ENCODE peak calls at places on chromosomes 6 and 20, in four cellular contexts. C, T, U and Z are unnamed samples.
A peak's percentile ranks its signal among the peaks of the same experiment; 100 is the strongest.

GRCh38 chr6:90315354-90315960 is 18.8 kb upstream of the BACH2 start:
- DNase-seq in C (no peak), T (no peak), U (no peak), Z (no peak)

GRCh38 chr6:106119526-106119925 is 33.4 kb downstream of the PRDM1 start:
- DNase-seq in C (no peak), T (no peak), U (no peak), Z (peak; percentile 82)

GRCh38 chr6:45724511-45724910 is 291.1 kb downstream of the CLIC5 start:
- DNase-seq in C (peak; percentile 69), T (peak; percentile 80), U (no peak), Z (no peak)

GRCh38 chr6:73074175-73074574 is 151.1 kb downstream of the KHDC1L start:
- DNase-seq in C (peak; percentile 21), T (peak; percentile 82), U (no peak), Z (no peak)

GRCh38 chr6:37426945-37427510 is 6.0 kb upstream of the CMTR1 start:
- DNase-seq in C (no peak), T (no peak), U (no peak), Z (no peak)

GRCh38 chr20:48578397-48579098 is 249.3 kb downstream of the PREX1 start:
- DNase-seq in C (no peak), T (no peak), U (no peak), Z (peak; percentile 43)

GRCh38 chr6:110446405-110446804 is 30.0 kb downstream of the SLC22A16 start:
- DNase-seq in C (peak; percentile 64), T (no peak), U (no peak), Z (no peak)

GRCh38 chr20:48629960-48630315 is 197.9 kb downstream of the PREX1 start:
- DNase-seq in C (no peak), T (no peak), U (no peak), Z (no peak)

GRCh38 chr20:35467339-35468224 is 12.2 kb downstream of the CEP250 start:
- DNase-seq in C (peak; percentile 67), T (peak; percentile 59), U (no peak), Z (no peak)

GRCh38 chr6:4371207-4371921 is 236.0 kb upstream of the ECI2 start:
- DNase-seq in C (no peak), T (peak; percentile 59), U (no peak), Z (no peak)

GRCh38 chr20:6074145-6074561 is 20.3 kb upstream of the LRRN4 start:
- DNase-seq in C (no peak), T (no peak), U (peak; percentile 30), Z (no peak)

GRCh38 chr6:18503588-18504231 is 116.6 kb downstream of the RNF144B start:
- DNase-seq in C (peak; percentile 57), T (peak; percentile 83), U (peak; percentile 59), Z (peak; percentile 52)

GRCh38 chr6:131600696-131601095 is 27.3 kb downstream of the MED23 start:
- DNase-seq in C (no peak), T (no peak), U (no peak), Z (no peak)

GRCh38 chr20:3766832-3767433 is 620 bp downstream of the ADISSP start:
- DNase-seq in C (no peak), T (no peak), U (no peak), Z (no peak)

GRCh38 chr6:46138281-46138680 is 8.5 kb downstream of the ENPP4 start:
- DNase-seq in C (no peak), T (no peak), U (no peak), Z (no peak)

GRCh38 chr20:30611239-30611984 is 646.1 kb upstream of the DEFB115 start:
- DNase-seq in C (no peak), T (no peak), U (no peak), Z (no peak)

GRCh38 chr6:130163261-130163660 is 59.5 kb downstream of the SAMD3 start:
- DNase-seq in C (no peak), T (no peak), U (no peak), Z (no peak)

GRCh38 chr20:41086402-41087324 is 50.7 kb upstream of the PLCG1 start:
- DNase-seq in C (no peak), T (no peak), U (peak; percentile 79), Z (no peak)

GRCh38 chr20:23419995-23420901 is 1.0 kb downstream of the NAPB start:
- DNase-seq in C (peak; percentile 55), T (peak; percentile 62), U (peak; percentile 23), Z (peak; percentile 6)

GRCh38 chr6:144379356-144379755 is 94.2 kb downstream of the UTRN start:
- DNase-seq in C (no peak), T (peak; percentile 48), U (no peak), Z (no peak)

GRCh38 chr6:52876056-52876787 is 33.3 kb downstream of the GSTA3 start:
- DNase-seq in C (no peak), T (no peak), U (no peak), Z (no peak)

GRCh38 chr6:31559606-31559957 is 12.2 kb downstream of the NFKBIL1 start:
- DNase-seq in C (no peak), T (no peak), U (no peak), Z (no peak)

GRCh38 chr6:37134622-37135191 is 35.2 kb upstream of the PIM1 start:
- DNase-seq in C (peak; percentile 95), T (peak; percentile 93), U (no peak), Z (peak; percentile 84)

GRCh38 chr6:122947355-122947754 is 48.7 kb upstream of the CLVS2 start:
- DNase-seq in C (peak; percentile 25), T (peak; percentile 26), U (no peak), Z (peak; percentile 43)
- TF ChIP-seq CTCF in C (no peak), T (peak; percentile 69), U (no peak), Z (peak; percentile 50)

GRCh38 chr6:142756215-142756630 is 188.8 kb downstream of the HIVEP2 start:
- DNase-seq in C (peak; percentile 30), T (peak; percentile 35), U (no peak), Z (peak; percentile 58)
- TF ChIP-seq CTCF in C (no peak), T (no peak), U (no peak), Z (no peak)

GRCh38 chr6:49692534-49692933 is 20.8 kb downstream of the CRISP2 start:
- DNase-seq in C (no peak), T (no peak), U (no peak), Z (no peak)
- TF ChIP-seq CTCF in C (no peak), T (no peak), U (no peak), Z (no peak)

DNA sequence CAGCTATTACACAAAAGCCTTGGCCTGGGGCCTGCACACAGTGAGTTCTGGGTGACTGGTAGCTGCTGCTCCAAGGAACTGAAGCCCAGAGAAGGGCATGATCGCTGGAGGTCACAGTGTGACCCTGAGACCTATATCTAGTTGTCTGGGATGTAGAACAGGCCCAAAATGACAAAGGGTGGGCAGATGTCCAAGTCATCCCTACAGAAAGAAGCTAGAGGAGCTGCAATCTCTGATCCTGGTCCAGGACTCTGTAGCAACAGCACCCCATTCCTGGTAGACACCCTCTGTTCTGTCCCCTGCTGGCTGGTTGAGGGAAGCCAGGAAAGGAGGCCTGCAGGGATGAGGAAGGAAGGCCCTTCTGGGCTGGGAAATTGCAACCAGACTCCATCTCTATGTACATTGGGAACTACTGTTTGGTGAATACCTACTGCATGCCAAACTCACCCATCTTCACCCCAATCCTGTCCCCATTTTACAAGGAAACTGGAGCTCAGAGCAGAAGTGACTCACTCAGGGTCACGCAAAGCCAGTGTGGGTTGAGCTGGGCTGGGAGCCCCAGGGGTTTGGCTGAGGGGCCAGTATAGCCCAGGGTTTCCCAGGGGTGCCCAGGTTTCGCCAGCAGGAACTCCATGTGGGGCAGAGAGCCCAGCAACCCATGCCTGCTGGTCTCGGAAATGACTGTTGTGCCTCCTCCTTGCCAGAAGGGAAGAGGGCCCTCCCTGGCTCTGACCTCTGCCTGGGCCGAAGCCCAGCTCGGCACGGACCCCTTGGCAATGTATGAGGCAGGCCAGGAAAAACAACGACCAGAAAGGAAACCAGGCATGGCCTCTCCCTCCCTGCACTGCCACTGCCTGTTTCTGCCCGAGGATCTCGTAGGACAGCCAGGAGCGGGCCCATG is 44.9 kb upstream of the TLDC2 start:
- DNase-seq in C (no peak), T (no peak), U (no peak), Z (no peak)
- TF ChIP-seq CTCF in C (no peak), T (peak; percentile 30), U (peak; percentile 52), Z (no peak)

DNA sequence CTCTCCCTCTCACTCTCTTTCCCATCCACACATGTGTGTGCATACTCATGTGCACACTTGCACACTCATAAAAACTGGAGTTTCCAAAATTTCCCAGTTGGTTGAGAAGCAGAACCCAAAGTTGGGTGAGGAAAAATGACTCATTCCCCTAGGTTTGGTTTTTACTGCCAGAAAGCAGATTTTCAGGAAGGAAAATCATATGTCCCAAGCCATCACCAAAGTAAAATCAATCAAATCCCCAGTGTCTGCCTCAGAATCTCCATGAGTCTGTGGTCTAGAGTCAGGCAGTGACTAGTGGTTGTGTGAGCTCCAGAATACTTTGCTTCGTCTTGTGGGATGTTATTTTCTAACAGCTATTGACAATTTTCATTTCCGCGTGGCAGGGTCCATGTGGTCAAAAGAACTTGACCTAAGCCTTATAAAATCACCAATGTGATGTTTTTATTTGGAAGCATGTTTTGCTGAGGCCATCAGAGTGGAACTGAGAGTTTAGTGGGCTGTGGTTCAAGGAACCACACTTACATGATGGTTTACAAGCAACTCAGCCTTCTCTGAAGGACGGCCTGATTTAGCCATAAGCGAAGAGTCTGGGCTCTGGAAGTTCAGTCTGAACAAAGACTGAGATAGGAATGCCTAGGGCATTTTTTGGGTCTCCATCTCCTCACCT is 81.9 kb upstream of the CCN6 start:
- DNase-seq in C (no peak), T (peak; percentile 41), U (no peak), Z (no peak)
- TF ChIP-seq CTCF in C (no peak), T (no peak), U (no peak), Z (no peak)

GRCh38 chr6:47478233-47479155 is 905 bp downstream of the CD2AP start:
- DNase-seq in C (peak; percentile 40), T (peak; percentile 36), U (no peak), Z (no peak)

GRCh38 chr6:47479156-47479541 is 1.6 kb downstream of the CD2AP start:
- DNase-seq in C (no peak), T (peak; percentile 19), U (no peak), Z (no peak)

GRCh38 chr6:47476794-47477496 is 644 bp upstream of the CD2AP start:
- DNase-seq in C (no peak), T (no peak), U (no peak), Z (no peak)

GRCh38 chr6:47479874-47480273 is 2.3 kb downstream of the CD2AP start:
- DNase-seq in C (no peak), T (no peak), U (no peak), Z (no peak)

DNA sequence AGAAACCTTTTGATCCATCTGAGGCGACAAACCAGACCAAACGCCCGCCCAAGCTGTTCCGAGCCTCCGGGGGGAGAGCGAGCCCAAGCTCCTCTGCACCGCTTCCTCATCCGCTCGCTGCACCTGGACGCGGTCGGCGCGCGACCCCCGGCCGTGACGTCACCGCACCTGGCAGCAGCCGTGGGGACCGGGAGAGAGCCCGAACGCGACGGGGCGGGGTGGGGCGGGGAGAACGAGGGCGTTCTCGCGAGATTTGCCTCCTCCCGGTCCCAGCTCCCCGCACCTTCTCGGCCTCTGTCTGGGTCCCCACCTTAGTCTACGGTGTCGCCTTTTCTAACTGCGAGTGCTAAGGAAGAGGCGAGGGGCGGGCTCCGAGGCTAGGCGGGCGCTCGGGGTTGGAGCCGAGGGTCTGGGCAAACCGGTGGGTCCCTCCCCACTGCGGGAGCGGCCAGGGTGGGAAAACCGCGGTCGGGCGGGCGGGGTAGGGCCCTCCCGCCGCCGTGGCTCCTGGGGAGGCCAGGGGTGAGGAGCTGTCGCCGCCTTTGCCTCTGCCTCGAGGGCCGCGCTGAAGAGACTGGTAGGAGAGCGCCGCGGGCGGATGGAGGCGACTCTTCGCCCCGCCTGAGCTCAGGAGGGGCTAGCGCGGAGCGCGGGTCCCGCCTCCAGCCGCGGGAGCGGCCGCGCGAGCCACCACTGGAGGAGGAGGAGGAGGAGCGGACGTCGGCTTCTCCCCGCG is at the start of gene CD2AP:
- DNase-seq in C (peak; percentile 90), T (peak; percentile 79), U (peak; percentile 88), Z (peak; percentile 96)
- TF ChIP-seq CTCF in C (peak; percentile 10), T (no peak), U (no peak), Z (no peak)